ENCODE peak calls at places on chromosomes 4 and X, in four cellular contexts. One of them, this sample, is unnamed.

GRCh38 chr4:119663160-119663788 is 34.7 kb upstream of the PDE5A start:
- DNase-seq in ovary: no peak
- DNase-seq in uterus: no peak
- DNase-seq in IMR-90: peak; percentile 28
- DNase-seq in this sample: no peak

GRCh38 chr4:83240379-83240875 is 44.2 kb downstream of the COQ2 start:
- DNase-seq in ovary: no peak
- DNase-seq in IMR-90: no peak
- DNase-seq in uterus: no peak
- DNase-seq in this sample: no peak

GRCh38 chrX:110418857-110419249 is 60.2 kb downstream of the RTL9 start:
- DNase-seq in IMR-90: peak; percentile 86
- DNase-seq in ovary: no peak
- DNase-seq in uterus: no peak
- DNase-seq in this sample: no peak

GRCh38 chr4:102627831-102628523 is 126.8 kb downstream of the NFKB1 start:
- DNase-seq in IMR-90: peak; percentile 79
- DNase-seq in ovary: no peak
- DNase-seq in uterus: no peak
- DNase-seq in this sample: no peak

GRCh38 chr4:66489783-66490452 is 819.6 kb upstream of the EPHA5 start:
- DNase-seq in uterus: no peak
- DNase-seq in IMR-90: peak; percentile 65
- DNase-seq in ovary: no peak
- DNase-seq in this sample: no peak

GRCh38 chr4:85000343-85000742 is 33.9 kb upstream of the WDFY3 start:
- DNase-seq in uterus: no peak
- DNase-seq in IMR-90: no peak
- DNase-seq in ovary: no peak
- DNase-seq in this sample: no peak

GRCh38 chr4:168585168-168586091 is 88.6 kb downstream of the PALLD start:
- DNase-seq in uterus: peak; percentile 89
- DNase-seq in IMR-90: peak; percentile 82
- DNase-seq in ovary: peak; percentile 83
- DNase-seq in this sample: peak; percentile 49

GRCh38 chr4:11079171-11079570 is 349.5 kb downstream of the HS3ST1 start:
- DNase-seq in uterus: no peak
- DNase-seq in IMR-90: no peak
- DNase-seq in ovary: no peak
- DNase-seq in this sample: no peak

GRCh38 chrX:27575565-27575964 is 14.6 kb upstream of the DCAF8L2 start:
- DNase-seq in ovary: no peak
- DNase-seq in uterus: no peak
- DNase-seq in IMR-90: peak; percentile 54
- DNase-seq in this sample: no peak

GRCh38 chr4:40842318-40842717 is 92.6 kb downstream of the NSUN7 start:
- DNase-seq in IMR-90: no peak
- DNase-seq in ovary: peak; percentile 71
- DNase-seq in uterus: no peak
- DNase-seq in this sample: peak; percentile 22

GRCh38 chr4:154332681-154333421 is 158.7 kb downstream of the DCHS2 start:
- DNase-seq in IMR-90: peak; percentile 2
- DNase-seq in uterus: peak; percentile 41
- DNase-seq in ovary: peak; percentile 24
- DNase-seq in this sample: no peak

GRCh38 chr4:72858328-72858727 is 211.2 kb downstream of the COX18 start:
- DNase-seq in IMR-90: peak; percentile 79
- DNase-seq in uterus: no peak
- DNase-seq in ovary: no peak
- DNase-seq in this sample: no peak

GRCh38 chr4:15964159-15964558 is 1.2 kb upstream of the FGFBP2 start:
- DNase-seq in ovary: no peak
- DNase-seq in uterus: no peak
- DNase-seq in IMR-90: no peak
- DNase-seq in this sample: no peak

GRCh38 chrX:24668111-24668510 is 21.0 kb upstream of the PCYT1B start:
- DNase-seq in IMR-90: no peak
- DNase-seq in ovary: no peak
- DNase-seq in uterus: no peak
- DNase-seq in this sample: no peak

GRCh38 chr4:142265536-142265935 is 580.6 kb downstream of the INPP4B start:
- DNase-seq in uterus: no peak
- DNase-seq in ovary: no peak
- DNase-seq in IMR-90: peak; percentile 75
- DNase-seq in this sample: peak; percentile 69

GRCh38 chrX:348461-349117 is 30.0 kb upstream of the GTPBP6 start:
- DNase-seq in ovary: no peak
- DNase-seq in IMR-90: peak; percentile 16
- DNase-seq in uterus: no peak
- DNase-seq in this sample: no peak

GRCh38 chrX:101220881-101221280 is 1.3 kb downstream of the DRP2 start:
- DNase-seq in uterus: no peak
- DNase-seq in IMR-90: no peak
- DNase-seq in ovary: no peak
- DNase-seq in this sample: no peak

GRCh38 chr4:169263791-169264392 is 6.9 kb downstream of the SH3RF1 start:
- DNase-seq in ovary: no peak
- DNase-seq in uterus: no peak
- DNase-seq in IMR-90: no peak
- DNase-seq in this sample: no peak

GRCh38 chr4:25792200-25792791 is 70.5 kb downstream of the SEL1L3 start:
- DNase-seq in uterus: no peak
- DNase-seq in ovary: no peak
- DNase-seq in IMR-90: no peak
- DNase-seq in this sample: no peak

GRCh38 chr4:22473268-22473667 is 42.6 kb downstream of the ADGRA3 start:
- DNase-seq in IMR-90: peak; percentile 75
- DNase-seq in uterus: no peak
- DNase-seq in ovary: no peak
- DNase-seq in this sample: no peak

GRCh38 chr4:90833698-90834097 is 706.5 kb downstream of the CCSER1 start:
- DNase-seq in IMR-90: no peak
- DNase-seq in ovary: no peak
- DNase-seq in uterus: no peak
- DNase-seq in this sample: no peak

GRCh38 chrX:55056820-55057690 is 17.8 kb upstream of the PAGE2B start:
- DNase-seq in ovary: no peak
- DNase-seq in IMR-90: peak; percentile 19
- DNase-seq in uterus: no peak
- DNase-seq in this sample: no peak

GRCh38 chr4:88599298-88599697 is 7.0 kb downstream of the HERC3 start:
- DNase-seq in ovary: no peak
- DNase-seq in IMR-90: peak; percentile 74
- DNase-seq in uterus: no peak
- DNase-seq in this sample: no peak

GRCh38 chr4:106522839-106523238 is 154.3 kb upstream of the GIMD1 start:
- DNase-seq in IMR-90: peak; percentile 1
- DNase-seq in uterus: no peak
- DNase-seq in ovary: no peak
- DNase-seq in this sample: no peak

GRCh38 chrX:47645530-47645929 is 4.8 kb downstream of the ELK1 start:
- DNase-seq in IMR-90: no peak
- DNase-seq in uterus: no peak
- DNase-seq in ovary: peak; percentile 34
- DNase-seq in this sample: no peak

GRCh38 chr4:86893136-86893535 is 914 bp upstream of the C4orf36 start:
- DNase-seq in ovary: no peak
- DNase-seq in IMR-90: no peak
- DNase-seq in uterus: no peak
- DNase-seq in this sample: no peak

GRCh38 chr4:172986114-172986513 is 182.5 kb upstream of the GALNT7 start:
- DNase-seq in ovary: no peak
- DNase-seq in uterus: no peak
- DNase-seq in IMR-90: no peak
- DNase-seq in this sample: no peak

GRCh38 chr4:77465271-77465670 is 140.3 kb upstream of the CXCL13 start:
- DNase-seq in IMR-90: no peak
- DNase-seq in uterus: no peak
- DNase-seq in ovary: no peak
- DNase-seq in this sample: no peak

GRCh38 chrX:24396930-24397277 is 36.5 kb downstream of the SUPT20HL1 start:
- DNase-seq in IMR-90: no peak
- DNase-seq in ovary: no peak
- DNase-seq in uterus: no peak
- DNase-seq in this sample: no peak

GRCh38 chrX:135089126-135089525 is 31.2 kb downstream of the ETDB start:
- DNase-seq in ovary: no peak
- DNase-seq in IMR-90: no peak
- DNase-seq in uterus: no peak
- DNase-seq in this sample: no peak

GRCh38 chr4:183255487-183255886 is 64.6 kb downstream of the CLDN22 start:
- DNase-seq in IMR-90: no peak
- DNase-seq in uterus: no peak
- DNase-seq in ovary: no peak
- DNase-seq in this sample: no peak

GRCh38 chr4:62225972-62226371 is 1025.8 kb downstream of the ADGRL3 start:
- DNase-seq in IMR-90: no peak
- DNase-seq in ovary: no peak
- DNase-seq in uterus: no peak
- DNase-seq in this sample: no peak

GRCh38 chrX:47572773-47573333 is 9.4 kb upstream of the TIMP1 start:
- DNase-seq in uterus: no peak
- DNase-seq in ovary: no peak
- DNase-seq in IMR-90: no peak
- DNase-seq in this sample: no peak

GRCh38 chrX:130055103-130055502 is 55.2 kb downstream of the ELF4 start:
- DNase-seq in IMR-90: peak; percentile 69
- DNase-seq in ovary: no peak
- DNase-seq in uterus: no peak
- DNase-seq in this sample: no peak

GRCh38 chr4:56995525-56995924 is 16.8 kb downstream of the POLR2B start:
- DNase-seq in IMR-90: peak; percentile 97
- DNase-seq in uterus: peak; percentile 75
- DNase-seq in ovary: peak; percentile 61
- DNase-seq in this sample: no peak

DNA sequence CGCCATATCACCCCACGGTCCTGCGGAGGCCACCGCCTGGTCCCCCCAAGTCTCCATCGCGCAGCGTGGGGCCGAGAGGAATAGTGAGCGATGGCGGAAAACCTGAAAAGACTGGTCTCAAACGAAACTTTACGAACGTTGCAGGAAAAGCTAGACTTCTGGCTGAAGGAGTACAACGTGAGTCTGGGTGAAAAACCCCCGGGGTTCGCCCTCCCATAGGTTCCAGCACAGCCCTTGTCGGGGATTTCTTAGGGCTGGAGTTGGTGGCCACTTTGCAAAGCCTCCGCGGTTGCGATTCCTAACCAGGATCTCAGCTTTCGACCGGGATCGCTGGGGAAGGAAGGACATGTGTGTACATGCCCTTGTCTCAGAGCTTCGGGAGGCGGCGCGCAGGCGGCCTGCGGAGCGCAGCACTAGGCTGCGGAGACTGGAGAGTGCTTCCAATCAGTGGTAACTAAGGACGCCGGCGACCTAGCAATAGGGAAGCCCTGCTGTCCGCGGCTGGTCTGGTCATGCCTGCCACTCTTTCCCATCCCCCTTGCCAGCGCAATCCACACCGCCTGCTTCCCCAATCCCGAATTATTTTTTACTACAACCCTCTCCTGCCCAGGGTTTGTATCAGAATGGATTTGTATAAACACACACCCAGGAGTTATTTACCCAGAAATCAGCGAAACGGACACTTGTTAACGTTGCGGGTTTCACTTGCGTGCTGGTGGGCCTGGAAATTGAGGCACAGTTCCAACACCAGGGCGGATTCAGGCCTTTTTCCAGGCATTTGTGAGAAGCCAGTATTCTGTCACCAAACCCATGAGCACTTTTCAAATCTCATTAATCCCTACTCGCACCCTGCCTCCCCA is 741 bp downstream of the SPATA18 start:
- DNase-seq in ovary: peak; percentile 35
- DNase-seq in IMR-90: peak; percentile 89
- DNase-seq in uterus: peak; percentile 68
- DNase-seq in this sample: peak; percentile 52
- TF ChIP-seq POLR2A in ovary: no peak
- TF ChIP-seq POLR2A in IMR-90: no peak
- TF ChIP-seq POLR2A in uterus: no peak
- TF ChIP-seq POLR2A in this sample: no peak

GRCh38 chr4:140251566-140251965 is 97.6 kb upstream of the MAML3 start:
- DNase-seq in ovary: no peak
- DNase-seq in uterus: no peak
- DNase-seq in IMR-90: no peak
- DNase-seq in this sample: no peak
- H3K27ac ChIP-seq in ovary: peak overlapping the region; percentile 95
- H3K27ac ChIP-seq in uterus: peak overlapping the region; percentile 99
- H3K27ac ChIP-seq in IMR-90: no peak overlapping the region
- H3K27ac ChIP-seq in this sample: no peak overlapping the region

GRCh38 chr4:137631605-137632004 is 99.3 kb upstream of the PCDH18 start:
- DNase-seq in IMR-90: no peak
- DNase-seq in ovary: no peak
- DNase-seq in uterus: no peak
- DNase-seq in this sample: no peak

GRCh38 chr4:137638934-137639333 is 106.6 kb upstream of the PCDH18 start:
- DNase-seq in IMR-90: no peak
- DNase-seq in ovary: no peak
- DNase-seq in uterus: no peak
- DNase-seq in this sample: no peak

GRCh38 chr4:137632842-137633241 is 100.5 kb upstream of the PCDH18 start:
- DNase-seq in uterus: no peak
- DNase-seq in IMR-90: no peak
- DNase-seq in ovary: no peak
- DNase-seq in this sample: no peak

GRCh38 chr4:137635108-137635507 is 102.8 kb upstream of the PCDH18 start:
- DNase-seq in ovary: no peak
- DNase-seq in uterus: no peak
- DNase-seq in IMR-90: peak; percentile 78
- DNase-seq in this sample: peak; percentile 18

GRCh38 chr4:137635596-137635995 is 103.3 kb upstream of the PCDH18 start:
- DNase-seq in ovary: no peak
- DNase-seq in uterus: no peak
- DNase-seq in IMR-90: no peak
- DNase-seq in this sample: no peak
- TF ChIP-seq CTCF in ovary: no peak
- TF ChIP-seq CTCF in uterus: no peak
- TF ChIP-seq CTCF in IMR-90: no peak
- TF ChIP-seq CTCF in this sample: no peak

DNA sequence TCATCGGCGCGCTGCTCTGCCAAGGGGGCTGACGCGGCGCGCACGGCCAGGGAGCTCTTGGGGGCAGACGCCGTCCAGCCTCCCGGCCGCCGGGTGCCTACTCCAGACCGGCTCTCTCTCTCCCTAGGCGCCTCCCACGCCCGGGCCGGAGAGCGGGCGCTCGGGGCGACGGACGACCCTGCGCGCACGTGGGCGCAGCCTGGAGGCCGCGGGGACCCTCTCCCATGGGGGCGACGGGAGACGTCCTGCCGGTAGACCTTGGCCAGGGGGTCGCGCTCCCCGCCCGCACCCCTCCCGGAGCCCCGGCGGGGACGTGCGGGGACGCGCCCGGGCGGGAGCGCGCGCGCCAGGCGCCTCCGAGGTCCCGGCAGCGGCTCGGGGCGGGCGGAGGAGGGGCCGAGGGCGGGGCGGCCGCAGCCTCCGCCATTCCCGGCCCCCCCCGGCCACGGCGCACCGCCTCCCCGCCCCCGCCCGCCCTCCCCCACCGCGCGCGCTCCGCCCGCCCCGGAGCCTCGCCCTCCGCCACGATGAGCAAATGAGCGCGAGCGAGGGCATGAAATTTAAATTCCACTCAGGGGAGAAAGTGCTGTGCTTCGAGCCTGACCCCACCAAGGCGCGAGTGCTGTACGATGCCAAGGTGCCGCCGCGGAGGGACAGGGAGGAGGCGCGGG is at the start of gene MSL3:
- DNase-seq in ovary: peak; percentile 60
- DNase-seq in uterus: peak; percentile 63
- DNase-seq in IMR-90: peak; percentile 61
- DNase-seq in this sample: peak; percentile 66
- TF ChIP-seq POLR2A in ovary: no peak
- TF ChIP-seq POLR2A in uterus: no peak
- TF ChIP-seq POLR2A in IMR-90: peak; percentile 52
- TF ChIP-seq POLR2A in this sample: peak; percentile 63

This sample was measured in gastrocnemius medialis.